ENCODE peak calls at places on chromosomes 12 and 14, in nine cellular contexts. One of them, this sample, is unnamed.

GRCh38 chr14:55523321-55523720 is 56.7 kb upstream of the KTN1 start:
- DNase-seq in osteoblast: no peak
- DNase-seq in left ventricle myocardium inferior: no peak
- DNase-seq in IMR-90: no peak
- DNase-seq in fibroblast of lung: no peak
- DNase-seq in neural crest cell: no peak
- DNase-seq in progenitor cell of endocrine pancreas: no peak
- DNase-seq in suprapubic skin: no peak
- DNase-seq in AG10803: no peak
- DNase-seq in this sample: no peak

GRCh38 chr12:113935459-113935858 is 30.7 kb downstream of the RBM19 start:
- DNase-seq in neural crest cell: no peak
- DNase-seq in osteoblast: no peak
- DNase-seq in left ventricle myocardium inferior: no peak
- DNase-seq in fibroblast of lung: no peak
- DNase-seq in progenitor cell of endocrine pancreas: no peak
- DNase-seq in AG10803: no peak
- DNase-seq in IMR-90: no peak
- DNase-seq in suprapubic skin: no peak
- DNase-seq in this sample: no peak

GRCh38 chr12:54424232-54424631 is 5.2 kb upstream of the ITGA5 start:
- DNase-seq in osteoblast: no peak
- DNase-seq in left ventricle myocardium inferior: no peak
- DNase-seq in suprapubic skin: peak; percentile 55
- DNase-seq in progenitor cell of endocrine pancreas: no peak
- DNase-seq in AG10803: no peak
- DNase-seq in neural crest cell: no peak
- DNase-seq in IMR-90: no peak
- DNase-seq in fibroblast of lung: no peak
- DNase-seq in this sample: no peak

GRCh38 chr14:95784137-95784536 is 70.2 kb upstream of the TCL1A start:
- DNase-seq in neural crest cell: peak; percentile 49
- DNase-seq in osteoblast: no peak
- DNase-seq in fibroblast of lung: peak; percentile 12
- DNase-seq in IMR-90: peak; percentile 38
- DNase-seq in left ventricle myocardium inferior: no peak
- DNase-seq in progenitor cell of endocrine pancreas: peak; percentile 39
- DNase-seq in suprapubic skin: no peak
- DNase-seq in AG10803: peak; percentile 22
- DNase-seq in this sample: no peak

GRCh38 chr12:21771311-21771710 is 3.2 kb downstream of the KCNJ8 start:
- DNase-seq in progenitor cell of endocrine pancreas: no peak
- DNase-seq in IMR-90: peak; percentile 74
- DNase-seq in suprapubic skin: no peak
- DNase-seq in neural crest cell: no peak
- DNase-seq in left ventricle myocardium inferior: no peak
- DNase-seq in AG10803: peak; percentile 51
- DNase-seq in osteoblast: peak; percentile 83
- DNase-seq in fibroblast of lung: no peak
- DNase-seq in this sample: no peak

GRCh38 chr12:20513189-20513588 is 144.9 kb downstream of the PDE3A start:
- DNase-seq in suprapubic skin: no peak
- DNase-seq in fibroblast of lung: peak; percentile 28
- DNase-seq in AG10803: peak; percentile 26
- DNase-seq in neural crest cell: no peak
- DNase-seq in left ventricle myocardium inferior: no peak
- DNase-seq in IMR-90: no peak
- DNase-seq in progenitor cell of endocrine pancreas: no peak
- DNase-seq in osteoblast: no peak
- DNase-seq in this sample: no peak

GRCh38 chr12:62764251-62764650 is 170.7 kb downstream of the PPM1H start:
- DNase-seq in AG10803: peak; percentile 72
- DNase-seq in left ventricle myocardium inferior: no peak
- DNase-seq in neural crest cell: no peak
- DNase-seq in suprapubic skin: no peak
- DNase-seq in osteoblast: no peak
- DNase-seq in IMR-90: no peak
- DNase-seq in fibroblast of lung: peak; percentile 22
- DNase-seq in progenitor cell of endocrine pancreas: no peak
- DNase-seq in this sample: no peak

GRCh38 chr12:13587721-13588389 is 391.3 kb downstream of the EMP1 start:
- DNase-seq in suprapubic skin: no peak
- DNase-seq in IMR-90: no peak
- DNase-seq in neural crest cell: no peak
- DNase-seq in AG10803: no peak
- DNase-seq in osteoblast: no peak
- DNase-seq in left ventricle myocardium inferior: no peak
- DNase-seq in progenitor cell of endocrine pancreas: no peak
- DNase-seq in fibroblast of lung: no peak
- DNase-seq in this sample: no peak

GRCh38 chr12:43104524-43104923 is 447.5 kb downstream of the ADAMTS20 start:
- DNase-seq in progenitor cell of endocrine pancreas: no peak
- DNase-seq in fibroblast of lung: peak; percentile 15
- DNase-seq in suprapubic skin: no peak
- DNase-seq in IMR-90: peak; percentile 64
- DNase-seq in neural crest cell: no peak
- DNase-seq in AG10803: no peak
- DNase-seq in osteoblast: peak; percentile 23
- DNase-seq in left ventricle myocardium inferior: no peak
- DNase-seq in this sample: no peak

GRCh38 chr12:94147991-94148840 is at the start of gene PLXNC1:
- DNase-seq in AG10803: peak; percentile 52
- DNase-seq in neural crest cell: no peak
- DNase-seq in suprapubic skin: peak; percentile 61
- DNase-seq in IMR-90: peak; percentile 31
- DNase-seq in fibroblast of lung: peak; percentile 44
- DNase-seq in osteoblast: peak; percentile 93
- DNase-seq in progenitor cell of endocrine pancreas: peak; percentile 35
- DNase-seq in left ventricle myocardium inferior: peak; percentile 62
- DNase-seq in this sample: no peak

GRCh38 chr14:75504411-75504810 is 17.9 kb upstream of the BATF start:
- DNase-seq in AG10803: no peak
- DNase-seq in neural crest cell: no peak
- DNase-seq in left ventricle myocardium inferior: no peak
- DNase-seq in suprapubic skin: no peak
- DNase-seq in IMR-90: no peak
- DNase-seq in fibroblast of lung: no peak
- DNase-seq in osteoblast: no peak
- DNase-seq in progenitor cell of endocrine pancreas: no peak
- DNase-seq in this sample: peak; percentile 11

GRCh38 chr14:64293976-64294671 is at the start of gene ESR2:
- DNase-seq in fibroblast of lung: peak; percentile 56
- DNase-seq in osteoblast: no peak
- DNase-seq in left ventricle myocardium inferior: peak; percentile 19
- DNase-seq in progenitor cell of endocrine pancreas: peak; percentile 42
- DNase-seq in neural crest cell: peak; percentile 27
- DNase-seq in suprapubic skin: no peak
- DNase-seq in IMR-90: peak; percentile 36
- DNase-seq in AG10803: peak; percentile 12
- DNase-seq in this sample: peak; percentile 82

GRCh38 chr14:44166611-44167010 is 340.5 kb downstream of the FSCB start:
- DNase-seq in fibroblast of lung: no peak
- DNase-seq in suprapubic skin: no peak
- DNase-seq in neural crest cell: no peak
- DNase-seq in osteoblast: no peak
- DNase-seq in left ventricle myocardium inferior: no peak
- DNase-seq in IMR-90: no peak
- DNase-seq in progenitor cell of endocrine pancreas: no peak
- DNase-seq in AG10803: no peak
- DNase-seq in this sample: no peak

GRCh38 chr14:44162197-44162596 is 344.9 kb downstream of the FSCB start:
- DNase-seq in IMR-90: no peak
- DNase-seq in osteoblast: no peak
- DNase-seq in left ventricle myocardium inferior: no peak
- DNase-seq in progenitor cell of endocrine pancreas: no peak
- DNase-seq in fibroblast of lung: no peak
- DNase-seq in neural crest cell: no peak
- DNase-seq in AG10803: no peak
- DNase-seq in suprapubic skin: no peak
- DNase-seq in this sample: no peak

GRCh38 chr14:44163946-44164345 is 343.1 kb downstream of the FSCB start:
- DNase-seq in suprapubic skin: no peak
- DNase-seq in neural crest cell: no peak
- DNase-seq in left ventricle myocardium inferior: no peak
- DNase-seq in progenitor cell of endocrine pancreas: no peak
- DNase-seq in osteoblast: no peak
- DNase-seq in IMR-90: no peak
- DNase-seq in fibroblast of lung: peak; percentile 20
- DNase-seq in AG10803: no peak
- DNase-seq in this sample: no peak

GRCh38 chr14:44168566-44168965 is 338.5 kb downstream of the FSCB start:
- DNase-seq in left ventricle myocardium inferior: no peak
- DNase-seq in IMR-90: no peak
- DNase-seq in suprapubic skin: no peak
- DNase-seq in AG10803: no peak
- DNase-seq in neural crest cell: no peak
- DNase-seq in progenitor cell of endocrine pancreas: no peak
- DNase-seq in osteoblast: no peak
- DNase-seq in fibroblast of lung: no peak
- DNase-seq in this sample: no peak

GRCh38 chr14:44165286-44165685 is 341.8 kb downstream of the FSCB start:
- DNase-seq in suprapubic skin: no peak
- DNase-seq in fibroblast of lung: no peak
- DNase-seq in neural crest cell: no peak
- DNase-seq in osteoblast: no peak
- DNase-seq in AG10803: no peak
- DNase-seq in progenitor cell of endocrine pancreas: no peak
- DNase-seq in IMR-90: no peak
- DNase-seq in left ventricle myocardium inferior: no peak
- DNase-seq in this sample: no peak
- TF ChIP-seq CTCF in suprapubic skin: no peak
- TF ChIP-seq CTCF in fibroblast of lung: no peak
- TF ChIP-seq CTCF in neural crest cell: no peak
- TF ChIP-seq CTCF in osteoblast: no peak
- TF ChIP-seq CTCF in AG10803: no peak
- TF ChIP-seq CTCF in progenitor cell of endocrine pancreas: no peak
- TF ChIP-seq CTCF in IMR-90: no peak
- TF ChIP-seq CTCF in left ventricle myocardium inferior: no peak
- TF ChIP-seq CTCF in this sample: no peak

GRCh38 chr12:11713202-11713601 is 63.7 kb downstream of the ETV6 start:
- DNase-seq in left ventricle myocardium inferior: no peak
- DNase-seq in osteoblast: no peak
- DNase-seq in IMR-90: no peak
- DNase-seq in suprapubic skin: no peak
- DNase-seq in AG10803: no peak
- DNase-seq in neural crest cell: no peak
- DNase-seq in fibroblast of lung: no peak
- DNase-seq in progenitor cell of endocrine pancreas: no peak
- DNase-seq in this sample: no peak
- TF ChIP-seq CTCF in left ventricle myocardium inferior: no peak
- TF ChIP-seq CTCF in osteoblast: no peak
- TF ChIP-seq CTCF in IMR-90: no peak
- TF ChIP-seq CTCF in suprapubic skin: no peak
- TF ChIP-seq CTCF in AG10803: no peak
- TF ChIP-seq CTCF in neural crest cell: no peak
- TF ChIP-seq CTCF in fibroblast of lung: no peak
- TF ChIP-seq CTCF in progenitor cell of endocrine pancreas: no peak
- TF ChIP-seq CTCF in this sample: no peak

GRCh38 chr14:51094282-51094821 is 553 bp downstream of the TRIM9 start:
- DNase-seq in progenitor cell of endocrine pancreas: no peak
- DNase-seq in neural crest cell: peak; percentile 31
- DNase-seq in suprapubic skin: peak; percentile 59
- DNase-seq in AG10803: no peak
- DNase-seq in osteoblast: peak; percentile 58
- DNase-seq in IMR-90: no peak
- DNase-seq in fibroblast of lung: peak; percentile 3
- DNase-seq in left ventricle myocardium inferior: no peak
- DNase-seq in this sample: no peak

GRCh38 chr14:51092965-51093364 is 1.9 kb downstream of the TRIM9 start:
- DNase-seq in left ventricle myocardium inferior: no peak
- DNase-seq in osteoblast: no peak
- DNase-seq in suprapubic skin: no peak
- DNase-seq in fibroblast of lung: no peak
- DNase-seq in progenitor cell of endocrine pancreas: no peak
- DNase-seq in IMR-90: no peak
- DNase-seq in neural crest cell: no peak
- DNase-seq in AG10803: no peak
- DNase-seq in this sample: no peak

GRCh38 chr14:51094901-51095853 is at the start of gene TRIM9:
- DNase-seq in left ventricle myocardium inferior: peak; percentile 94
- DNase-seq in progenitor cell of endocrine pancreas: peak; percentile 98
- DNase-seq in IMR-90: peak; percentile 93
- DNase-seq in neural crest cell: peak; percentile 97
- DNase-seq in suprapubic skin: peak; percentile 93
- DNase-seq in fibroblast of lung: peak; percentile 94
- DNase-seq in osteoblast: peak; percentile 96
- DNase-seq in AG10803: peak; percentile 81
- DNase-seq in this sample: peak; percentile 98

GRCh38 chr14:51095854-51096823 is 1.2 kb upstream of the TRIM9 start:
- DNase-seq in progenitor cell of endocrine pancreas: no peak
- DNase-seq in osteoblast: peak; percentile 88
- DNase-seq in AG10803: peak; percentile 28
- DNase-seq in fibroblast of lung: peak; percentile 58
- DNase-seq in suprapubic skin: peak; percentile 81
- DNase-seq in neural crest cell: no peak
- DNase-seq in IMR-90: peak; percentile 35
- DNase-seq in left ventricle myocardium inferior: no peak
- DNase-seq in this sample: no peak

GRCh38 chr14:51093371-51094281 is 1.3 kb downstream of the TRIM9 start:
- DNase-seq in IMR-90: no peak
- DNase-seq in AG10803: no peak
- DNase-seq in neural crest cell: peak; percentile 50
- DNase-seq in progenitor cell of endocrine pancreas: peak; percentile 22
- DNase-seq in osteoblast: peak; percentile 62
- DNase-seq in suprapubic skin: peak; percentile 67
- DNase-seq in left ventricle myocardium inferior: peak; percentile 23
- DNase-seq in fibroblast of lung: peak; percentile 3
- DNase-seq in this sample: no peak
- TF ChIP-seq CTCF in IMR-90: no peak
- TF ChIP-seq CTCF in AG10803: peak; percentile 6
- TF ChIP-seq CTCF in neural crest cell: peak; percentile 67
- TF ChIP-seq CTCF in progenitor cell of endocrine pancreas: peak; percentile 54
- TF ChIP-seq CTCF in osteoblast: no peak
- TF ChIP-seq CTCF in suprapubic skin: no peak
- TF ChIP-seq CTCF in left ventricle myocardium inferior: no peak
- TF ChIP-seq CTCF in fibroblast of lung: no peak
- TF ChIP-seq CTCF in this sample: peak; percentile 47

DNA sequence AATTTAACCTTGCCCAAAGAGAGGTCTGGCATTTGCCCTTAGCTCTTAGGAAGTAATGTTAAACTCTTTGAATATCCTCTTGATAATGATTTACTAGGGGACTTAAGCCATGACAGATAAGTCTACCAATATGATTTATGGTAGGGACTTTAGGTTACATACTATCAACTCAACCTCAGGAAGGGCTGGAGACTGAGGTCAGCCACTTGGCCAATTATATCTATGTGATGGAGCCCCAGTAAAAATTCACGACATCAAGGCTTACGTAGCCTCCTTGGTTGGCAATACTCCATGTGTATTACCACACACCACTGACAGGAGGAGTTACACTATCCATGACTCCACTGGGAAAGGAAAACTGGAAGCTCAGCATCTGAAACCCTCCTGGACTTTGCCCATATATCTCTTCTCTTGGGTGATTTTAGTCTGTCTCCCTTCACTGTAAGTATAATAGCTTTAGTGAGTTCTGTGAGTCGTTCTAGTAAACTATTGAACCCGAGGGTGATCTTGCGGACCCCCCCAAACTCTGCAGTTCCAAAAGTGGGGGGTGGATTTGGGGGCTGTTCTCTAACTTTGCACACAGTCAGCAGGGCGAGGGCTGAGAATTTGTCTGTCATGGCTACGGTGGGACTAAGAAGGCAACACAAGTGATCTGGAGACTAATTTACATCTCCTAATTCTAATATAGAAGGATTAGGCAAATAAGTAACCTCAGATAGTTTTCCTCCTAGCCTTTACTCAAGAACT is 62.3 kb downstream of the R3HDM2 start:
- DNase-seq in AG10803: peak; percentile 13
- DNase-seq in progenitor cell of endocrine pancreas: no peak
- DNase-seq in IMR-90: peak; percentile 4
- DNase-seq in fibroblast of lung: peak; percentile 21
- DNase-seq in neural crest cell: no peak
- DNase-seq in osteoblast: peak; percentile 65
- DNase-seq in left ventricle myocardium inferior: no peak
- DNase-seq in suprapubic skin: no peak
- DNase-seq in this sample: no peak
- TF ChIP-seq CTCF in AG10803: no peak
- TF ChIP-seq CTCF in progenitor cell of endocrine pancreas: no peak
- TF ChIP-seq CTCF in IMR-90: peak; percentile 4
- TF ChIP-seq CTCF in fibroblast of lung: no peak
- TF ChIP-seq CTCF in neural crest cell: no peak
- TF ChIP-seq CTCF in osteoblast: no peak
- TF ChIP-seq CTCF in left ventricle myocardium inferior: no peak
- TF ChIP-seq CTCF in suprapubic skin: no peak
- TF ChIP-seq CTCF in this sample: no peak

This sample was measured in osteocyte.